ENCODE peak calls at places on chromosomes 5 and 9, in eight cellular contexts. K, I, Z, E, X, H, J and D are unnamed samples.

GRCh38 chr5:94471496-94471895 is 146.9 kb downstream of the KIAA0825 start:
- DNase-seq in K (peak), I (no peak), Z (no peak), E (no peak), X (no peak), H (no peak), J (no peak), D (no peak)

GRCh38 chr5:126341906-126342625 is 81.1 kb upstream of the GRAMD2B start:
- DNase-seq in K (no peak), I (no peak), Z (no peak), E (no peak), X (no peak), H (no peak), J (no peak), D (no peak)

GRCh38 chr9:129138476-129139232 is 27.4 kb downstream of the PTPA start:
- DNase-seq in K (no peak), I (no peak), Z (no peak), E (no peak), X (peak), H (no peak), J (no peak), D (no peak)

GRCh38 chr5:134503088-134503936 is 22.2 kb upstream of the JADE2 start:
- DNase-seq in K (peak), I (peak), Z (peak), E (peak), X (peak), H (no peak), J (peak), D (peak)

GRCh38 chr9:133604214-133604613 is 5.0 kb downstream of the FAM163B start:
- DNase-seq in K (peak), I (no peak), Z (no peak), E (peak), X (no peak), H (no peak), J (no peak), D (no peak)

GRCh38 chr9:134627417-134628353 is 13.9 kb upstream of the COL5A1 start:
- DNase-seq in K (no peak), I (no peak), Z (no peak), E (no peak), X (no peak), H (no peak), J (no peak), D (peak)

GRCh38 chr9:113219972-113220371 is 1.1 kb downstream of the FKBP15 start:
- DNase-seq in K (no peak), I (no peak), Z (no peak), E (no peak), X (peak), H (no peak), J (peak), D (no peak)

GRCh38 chr9:107710988-107711387 is 221.4 kb upstream of the KLF4 start:
- DNase-seq in K (no peak), I (no peak), Z (no peak), E (no peak), X (no peak), H (no peak), J (no peak), D (no peak)

GRCh38 chr5:36374275-36374862 is 72.7 kb upstream of the RANBP3L start:
- DNase-seq in K (no peak), I (no peak), Z (no peak), E (no peak), X (peak), H (no peak), J (no peak), D (no peak)

GRCh38 chr9:114588671-114589526 is 1.3 kb downstream of the ATP6V1G1 start:
- DNase-seq in K (no peak), I (no peak), Z (no peak), E (no peak), X (peak), H (no peak), J (no peak), D (no peak)

GRCh38 chr5:96292582-96293247 is 140.3 kb downstream of the PCSK1 start:
- DNase-seq in K (no peak), I (no peak), Z (no peak), E (no peak), X (no peak), H (no peak), J (no peak), D (no peak)

GRCh38 chr9:24509850-24510249 is 35.8 kb downstream of the IZUMO3 start:
- DNase-seq in K (no peak), I (no peak), Z (no peak), E (no peak), X (no peak), H (no peak), J (no peak), D (no peak)

GRCh38 chr5:44729536-44729935 is 79.2 kb upstream of the MRPS30 start:
- DNase-seq in K (no peak), I (no peak), Z (no peak), E (no peak), X (no peak), H (no peak), J (no peak), D (no peak)

GRCh38 chr9:12916037-12916436 is 141.2 kb downstream of the LURAP1L start:
- DNase-seq in K (no peak), I (no peak), Z (no peak), E (peak), X (peak), H (peak), J (no peak), D (no peak)

GRCh38 chr5:112996830-112997374 is 20.3 kb downstream of the DCP2 start:
- DNase-seq in K (no peak), I (no peak), Z (no peak), E (no peak), X (peak), H (no peak), J (no peak), D (no peak)

GRCh38 chr9:130555061-130555460 is 24.3 kb upstream of the FUBP3 start:
- DNase-seq in K (no peak), I (no peak), Z (no peak), E (no peak), X (no peak), H (no peak), J (no peak), D (no peak)

GRCh38 chr5:72379936-72380335 is 59.8 kb downstream of the PTCD2 start:
- DNase-seq in K (no peak), I (no peak), Z (no peak), E (no peak), X (peak), H (no peak), J (no peak), D (no peak)

GRCh38 chr9:97373311-97373710 is 38.6 kb upstream of the TDRD7 start:
- DNase-seq in K (no peak), I (no peak), Z (no peak), E (no peak), X (no peak), H (no peak), J (no peak), D (no peak)

GRCh38 chr9:22238809-22239684 is 207.6 kb upstream of the DMRTA1 start:
- DNase-seq in K (no peak), I (peak), Z (no peak), E (peak), X (peak), H (no peak), J (no peak), D (no peak)

GRCh38 chr5:27748847-27749246 is 710.5 kb upstream of the CDH9 start:
- DNase-seq in K (no peak), I (no peak), Z (no peak), E (no peak), X (no peak), H (no peak), J (no peak), D (no peak)

GRCh38 chr9:71909887-71910601 is 949 bp downstream of the ABHD17B start:
- DNase-seq in K (peak), I (peak), Z (peak), E (peak), X (peak), H (no peak), J (no peak), D (peak)

GRCh38 chr9:127755558-127756060 is 20.5 kb upstream of the TOR2A start:
- DNase-seq in K (no peak), I (no peak), Z (no peak), E (no peak), X (no peak), H (no peak), J (no peak), D (no peak)

GRCh38 chr9:127753556-127753955 is 18.5 kb upstream of the TOR2A start:
- DNase-seq in K (no peak), I (no peak), Z (no peak), E (no peak), X (no peak), H (no peak), J (no peak), D (no peak)

GRCh38 chr9:127756233-127756632 is 21.1 kb upstream of the TOR2A start:
- DNase-seq in K (no peak), I (no peak), Z (no peak), E (no peak), X (no peak), H (no peak), J (no peak), D (no peak)

GRCh38 chr9:127754099-127754760 is 19.1 kb upstream of the TOR2A start:
- DNase-seq in K (peak), I (peak), Z (peak), E (no peak), X (no peak), H (no peak), J (no peak), D (peak)

DNA sequence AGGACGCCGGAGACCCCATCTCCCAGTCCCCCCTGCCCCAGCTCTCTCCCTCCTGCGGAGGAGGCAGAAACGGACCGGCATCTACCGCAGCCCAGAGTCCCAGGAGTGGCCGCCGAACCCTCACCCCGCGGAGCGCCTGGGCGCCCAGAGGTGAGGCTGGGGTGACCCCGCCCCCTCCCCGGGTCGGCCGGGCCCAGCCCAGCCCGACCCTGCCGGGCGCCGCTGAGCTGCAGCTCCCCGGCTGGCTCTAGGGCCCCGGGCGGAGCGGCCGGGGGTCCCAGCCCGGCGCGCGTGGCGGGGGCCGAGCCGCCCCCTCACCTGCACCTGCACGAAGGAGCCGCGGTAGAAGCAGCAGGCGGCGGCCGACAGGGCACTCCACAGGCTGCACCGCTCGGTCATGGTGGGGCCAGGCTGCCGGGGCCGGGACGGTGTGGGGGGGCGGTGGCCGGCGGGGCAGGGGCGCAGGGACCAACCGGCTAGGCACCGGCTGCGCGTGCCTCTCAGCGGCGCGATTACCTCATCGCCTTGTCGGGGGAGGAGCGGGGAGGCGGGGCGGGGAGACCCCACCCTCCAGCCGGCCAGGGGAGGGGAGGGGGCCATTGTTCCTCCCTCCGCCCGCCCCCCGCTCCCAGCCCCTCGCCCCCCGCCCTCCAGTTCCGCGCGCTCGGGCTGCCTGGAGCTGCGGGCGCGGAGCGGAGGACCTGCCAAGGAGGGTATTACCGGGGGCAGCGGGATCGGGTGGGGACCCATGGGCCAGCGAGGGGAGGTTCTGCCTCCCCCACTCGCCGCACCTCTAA is 19.9 kb upstream of the TOR2A start:
- DNase-seq in K (peak), I (no peak), Z (no peak), E (no peak), X (no peak), H (peak), J (no peak), D (peak)
- TF ChIP-seq USF2 in K (no peak), I (no peak), Z (no peak), E (no peak), X (no peak), H (no peak), J (no peak), D (no peak)

GRCh38 chr5:11062379-11062778 is 301.3 kb upstream of the DAP start:
- DNase-seq in K (no peak), I (no peak), Z (no peak), E (no peak), X (peak), H (no peak), J (no peak), D (no peak)
- TF ChIP-seq USF2 in K (no peak), I (no peak), Z (no peak), E (no peak), X (no peak), H (no peak), J (no peak), D (no peak)

GRCh38 chr5:93294184-93294583 is 286.8 kb downstream of the NR2F1-AS1 start:
- DNase-seq in K (no peak), I (no peak), Z (no peak), E (no peak), X (peak), H (no peak), J (no peak), D (no peak)

GRCh38 chr5:93300309-93300923 is 280.6 kb downstream of the NR2F1-AS1 start:
- DNase-seq in K (no peak), I (no peak), Z (no peak), E (no peak), X (no peak), H (no peak), J (no peak), D (no peak)

GRCh38 chr5:93299596-93300308 is 281.3 kb downstream of the NR2F1-AS1 start:
- DNase-seq in K (no peak), I (no peak), Z (no peak), E (no peak), X (no peak), H (peak), J (no peak), D (peak)

GRCh38 chr5:93294996-93295395 is 286.0 kb downstream of the NR2F1-AS1 start:
- DNase-seq in K (no peak), I (no peak), Z (no peak), E (no peak), X (peak), H (no peak), J (no peak), D (no peak)

DNA sequence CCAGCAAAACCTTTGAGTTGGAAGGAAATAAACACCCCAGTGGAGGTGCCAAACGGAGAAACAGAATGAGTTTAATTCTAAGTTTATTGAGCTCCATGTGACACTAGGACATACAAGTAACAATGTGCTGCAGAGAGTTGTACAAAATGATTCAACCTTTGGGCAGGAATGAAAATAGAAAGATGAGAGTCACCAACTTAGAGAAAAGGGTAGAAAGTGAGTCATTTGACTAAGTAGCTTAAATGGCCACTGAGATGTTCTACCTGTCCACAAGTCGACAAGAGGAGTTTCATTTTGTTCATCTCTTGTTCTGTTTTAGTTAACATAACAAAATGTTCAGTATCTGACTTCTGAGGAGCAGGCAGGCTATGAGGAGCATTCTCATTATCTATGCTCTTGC is 284.7 kb downstream of the NR2F1-AS1 start:
- DNase-seq in K (no peak), I (no peak), Z (no peak), E (no peak), X (peak), H (no peak), J (no peak), D (no peak)
- TF ChIP-seq USF2 in K (no peak), I (no peak), Z (no peak), E (no peak), X (no peak), H (no peak), J (no peak), D (no peak)

DNA sequence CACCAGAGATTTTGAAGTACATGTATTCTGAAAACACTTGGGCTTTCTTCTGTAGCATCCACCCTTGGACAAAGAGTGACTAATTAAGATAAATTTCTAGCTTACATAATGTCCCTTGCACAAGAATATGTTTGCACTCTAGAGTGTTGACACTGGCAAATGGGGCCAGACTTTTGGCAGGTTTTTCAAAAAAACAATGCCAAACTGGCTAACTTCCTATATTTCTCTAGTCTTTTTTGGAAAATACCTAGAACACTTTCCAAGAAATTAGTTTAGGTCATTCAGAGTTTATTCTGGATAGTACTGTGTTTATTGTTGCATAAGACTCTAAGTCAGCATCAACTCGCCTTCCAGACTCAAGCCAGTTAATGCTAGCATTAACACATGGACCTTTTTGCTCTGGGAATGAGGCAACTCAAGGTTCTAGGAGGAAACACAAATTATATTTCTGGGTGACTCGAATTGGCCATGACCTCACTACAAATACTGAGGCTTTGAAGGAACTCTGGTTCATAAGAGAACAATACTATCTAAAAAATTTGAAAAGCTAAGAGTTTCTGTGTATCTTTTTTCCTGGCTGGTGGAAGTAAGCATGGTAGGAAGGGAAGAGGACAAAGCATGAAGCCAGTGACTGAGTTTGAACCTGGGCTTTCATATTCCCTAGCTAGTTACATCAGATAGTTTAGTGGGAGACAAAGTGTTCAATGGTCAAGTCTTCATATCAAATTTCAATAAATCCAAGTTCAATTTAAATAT is 101.6 kb downstream of the NREP start:
- DNase-seq in K (no peak), I (no peak), Z (no peak), E (peak), X (peak), H (no peak), J (no peak), D (no peak)
- TF ChIP-seq USF2 in K (no peak), I (no peak), Z (no peak), E (no peak), X (no peak), H (no peak), J (no peak), D (no peak)

GRCh38 chr5:52789378-52789777 is 1.7 kb downstream of the ITGA1 start:
- DNase-seq in K (no peak), I (no peak), Z (no peak), E (peak), X (no peak), H (no peak), J (no peak), D (no peak)
- TF ChIP-seq USF2 in K (no peak), I (no peak), Z (no peak), E (no peak), X (no peak), H (no peak), J (no peak), D (no peak)

DNA sequence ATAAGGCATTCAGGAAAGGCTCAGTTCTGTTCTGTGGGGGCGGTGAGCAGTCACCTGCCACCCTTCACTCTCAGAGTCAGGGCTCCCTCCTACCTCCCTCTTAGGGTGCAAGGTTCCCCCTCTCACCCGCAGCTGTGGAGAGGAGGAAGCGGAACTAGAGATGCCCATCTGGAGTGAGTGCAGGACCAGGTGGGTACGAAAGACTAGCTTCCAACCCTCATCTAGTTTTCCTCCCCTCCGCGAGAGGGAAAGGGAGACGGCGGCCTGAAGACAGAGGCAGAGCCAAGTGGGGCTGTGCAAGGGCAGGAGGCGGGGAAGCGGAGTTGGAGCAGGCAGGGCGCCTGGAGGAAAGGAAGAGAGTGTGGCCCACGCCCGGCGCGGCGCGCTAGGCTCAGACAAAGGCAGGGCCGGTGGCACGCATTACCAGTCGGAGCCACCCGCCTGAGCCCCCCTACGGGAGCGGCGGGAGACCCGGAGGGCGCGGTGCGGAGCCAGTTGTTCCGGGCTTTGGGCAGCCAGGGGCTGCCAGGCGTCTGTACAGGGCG is 7.3 kb downstream of the PRR7 start:
- DNase-seq in K (no peak), I (no peak), Z (no peak), E (no peak), X (no peak), H (no peak), J (no peak), D (peak)
- TF ChIP-seq USF2 in K (no peak), I (no peak), Z (no peak), E (no peak), X (no peak), H (no peak), J (no peak), D (no peak)